ENCODE peak calls at places on chromosomes 11 and 22, in eight cellular contexts. One of them, this sample, is unnamed.

GRCh38 chr22:20093437-20093836 is 13.4 kb downstream of the DGCR8 start:
- DNase-seq in CD4-positive, alpha-beta T cell: no peak
- DNase-seq in epithelial cell of esophagus: no peak
- DNase-seq in cardiac muscle cell: no peak
- DNase-seq in lung: no peak
- DNase-seq in adrenal gland: no peak
- DNase-seq in tibial nerve: no peak
- DNase-seq in HCT116: no peak
- DNase-seq in this sample: no peak

GRCh38 chr11:2513441-2513840 is 68.6 kb downstream of the KCNQ1 start:
- DNase-seq in lung: peak
- DNase-seq in tibial nerve: no peak
- DNase-seq in CD4-positive, alpha-beta T cell: no peak
- DNase-seq in epithelial cell of esophagus: no peak
- DNase-seq in adrenal gland: peak
- DNase-seq in cardiac muscle cell: no peak
- DNase-seq in HCT116: no peak
- DNase-seq in this sample: no peak

GRCh38 chr11:36385121-36385530 is 89.0 kb downstream of the PRR5L start:
- DNase-seq in epithelial cell of esophagus: peak
- DNase-seq in tibial nerve: no peak
- DNase-seq in cardiac muscle cell: no peak
- DNase-seq in CD4-positive, alpha-beta T cell: no peak
- DNase-seq in adrenal gland: no peak
- DNase-seq in lung: no peak
- DNase-seq in HCT116: no peak
- DNase-seq in this sample: peak

GRCh38 chr22:42324566-42324965 is 54.1 kb upstream of the TCF20 start:
- DNase-seq in lung: no peak
- DNase-seq in cardiac muscle cell: no peak
- DNase-seq in tibial nerve: no peak
- DNase-seq in CD4-positive, alpha-beta T cell: no peak
- DNase-seq in HCT116: no peak
- DNase-seq in adrenal gland: no peak
- DNase-seq in epithelial cell of esophagus: no peak
- DNase-seq in this sample: no peak

GRCh38 chr11:83092488-83093384 is 21.0 kb upstream of the RAB30 start:
- DNase-seq in lung: no peak
- DNase-seq in adrenal gland: peak
- DNase-seq in HCT116: peak
- DNase-seq in CD4-positive, alpha-beta T cell: no peak
- DNase-seq in cardiac muscle cell: no peak
- DNase-seq in tibial nerve: no peak
- DNase-seq in epithelial cell of esophagus: peak
- DNase-seq in this sample: no peak

GRCh38 chr11:134407923-134408322 is 4.1 kb downstream of the B3GAT1 start:
- DNase-seq in HCT116: no peak
- DNase-seq in CD4-positive, alpha-beta T cell: no peak
- DNase-seq in tibial nerve: no peak
- DNase-seq in adrenal gland: no peak
- DNase-seq in cardiac muscle cell: no peak
- DNase-seq in epithelial cell of esophagus: no peak
- DNase-seq in lung: no peak
- DNase-seq in this sample: no peak

GRCh38 chr11:15278129-15278528 is 163.4 kb downstream of the INSC start:
- DNase-seq in adrenal gland: no peak
- DNase-seq in lung: no peak
- DNase-seq in cardiac muscle cell: no peak
- DNase-seq in epithelial cell of esophagus: no peak
- DNase-seq in HCT116: no peak
- DNase-seq in CD4-positive, alpha-beta T cell: no peak
- DNase-seq in tibial nerve: no peak
- DNase-seq in this sample: no peak

GRCh38 chr11:85758026-85758425 is 52.9 kb downstream of the SYTL2 start:
- DNase-seq in epithelial cell of esophagus: no peak
- DNase-seq in adrenal gland: no peak
- DNase-seq in cardiac muscle cell: no peak
- DNase-seq in HCT116: no peak
- DNase-seq in tibial nerve: no peak
- DNase-seq in lung: no peak
- DNase-seq in CD4-positive, alpha-beta T cell: no peak
- DNase-seq in this sample: no peak

GRCh38 chr11:127474735-127475134 is 474.2 kb upstream of the KIRREL3 start:
- DNase-seq in adrenal gland: no peak
- DNase-seq in CD4-positive, alpha-beta T cell: no peak
- DNase-seq in tibial nerve: no peak
- DNase-seq in epithelial cell of esophagus: no peak
- DNase-seq in lung: no peak
- DNase-seq in cardiac muscle cell: no peak
- DNase-seq in HCT116: no peak
- DNase-seq in this sample: no peak

GRCh38 chr11:127470485-127470884 is 469.9 kb upstream of the KIRREL3 start:
- DNase-seq in adrenal gland: no peak
- DNase-seq in tibial nerve: no peak
- DNase-seq in cardiac muscle cell: peak
- DNase-seq in CD4-positive, alpha-beta T cell: no peak
- DNase-seq in lung: no peak
- DNase-seq in epithelial cell of esophagus: no peak
- DNase-seq in HCT116: no peak
- DNase-seq in this sample: no peak

DNA sequence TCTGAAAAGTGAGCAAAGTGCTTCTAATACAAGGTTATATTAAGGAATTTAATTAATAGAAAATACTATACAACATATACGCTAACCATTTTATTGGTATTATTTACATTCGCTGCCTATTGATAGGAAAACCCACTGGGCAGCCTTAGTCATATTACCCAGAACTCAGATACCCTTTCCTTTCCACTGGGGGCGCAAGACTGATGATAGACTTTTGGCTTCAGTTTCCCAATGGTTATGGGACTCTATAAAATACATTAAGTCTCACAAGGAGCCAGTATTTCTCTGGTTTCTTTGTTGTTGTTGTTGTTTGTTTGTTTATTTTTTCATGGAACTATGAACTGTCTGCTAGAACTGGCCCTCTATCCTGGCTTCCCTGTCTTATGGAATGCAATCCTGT is 471.1 kb upstream of the KIRREL3 start:
- DNase-seq in lung: no peak
- DNase-seq in tibial nerve: no peak
- DNase-seq in cardiac muscle cell: no peak
- DNase-seq in epithelial cell of esophagus: no peak
- DNase-seq in HCT116: no peak
- DNase-seq in CD4-positive, alpha-beta T cell: no peak
- DNase-seq in adrenal gland: no peak
- DNase-seq in this sample: no peak
- TF ChIP-seq CTCF in lung: no peak
- TF ChIP-seq CTCF in tibial nerve: no peak
- TF ChIP-seq CTCF in cardiac muscle cell: no peak
- TF ChIP-seq CTCF in epithelial cell of esophagus: no peak
- TF ChIP-seq CTCF in HCT116: no peak
- TF ChIP-seq CTCF in CD4-positive, alpha-beta T cell: no peak
- TF ChIP-seq CTCF in adrenal gland: no peak
- TF ChIP-seq CTCF in this sample: no peak

DNA sequence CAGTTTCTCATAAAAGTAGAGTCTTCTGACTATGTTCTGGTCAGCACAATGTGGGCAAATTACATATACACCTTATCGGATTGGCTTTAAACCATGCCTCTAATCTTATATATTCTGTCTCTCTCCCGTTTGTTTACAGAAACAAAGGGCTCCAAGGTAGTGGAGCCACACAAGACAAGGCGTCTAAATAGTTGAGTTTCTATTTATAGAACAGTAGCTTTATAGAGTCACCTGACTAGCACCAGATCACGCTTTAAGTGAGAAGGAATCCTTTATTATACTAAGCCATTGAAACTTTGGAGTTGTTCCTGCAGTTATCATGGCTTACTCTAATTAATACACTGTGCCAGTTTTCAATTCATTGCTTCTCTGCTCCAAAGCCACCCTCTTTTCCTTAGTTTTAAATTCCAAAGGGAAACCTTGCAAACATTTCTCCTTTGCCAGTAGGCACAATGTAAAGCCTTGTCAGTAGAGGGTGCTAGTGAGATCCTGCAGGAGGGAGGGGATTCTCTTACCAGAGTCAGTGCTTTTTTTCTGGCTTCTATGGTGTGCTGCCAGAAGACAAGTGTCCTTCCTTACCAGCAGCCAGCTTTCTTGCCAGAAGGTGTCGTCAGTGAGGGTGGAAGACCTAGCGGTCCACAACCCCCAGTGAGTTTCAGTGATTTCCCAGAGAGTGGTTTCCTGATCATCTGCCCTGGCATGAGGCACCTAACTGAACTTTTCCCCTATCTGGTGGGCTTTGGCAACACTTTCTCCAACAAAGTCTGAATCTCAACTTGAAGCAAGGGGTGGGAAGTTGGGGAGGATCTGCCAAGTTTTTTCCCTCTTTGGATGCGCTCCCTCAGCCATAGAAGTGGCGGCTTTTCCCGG is 71.7 kb downstream of the RAB38 start:
- DNase-seq in cardiac muscle cell: peak
- DNase-seq in CD4-positive, alpha-beta T cell: no peak
- DNase-seq in tibial nerve: no peak
- DNase-seq in lung: peak
- DNase-seq in HCT116: peak
- DNase-seq in epithelial cell of esophagus: peak
- DNase-seq in adrenal gland: peak
- DNase-seq in this sample: no peak
- TF ChIP-seq CTCF in cardiac muscle cell: peak
- TF ChIP-seq CTCF in CD4-positive, alpha-beta T cell: peak
- TF ChIP-seq CTCF in tibial nerve: peak
- TF ChIP-seq CTCF in lung: no peak
- TF ChIP-seq CTCF in HCT116: peak
- TF ChIP-seq CTCF in epithelial cell of esophagus: peak
- TF ChIP-seq CTCF in adrenal gland: peak
- TF ChIP-seq CTCF in this sample: peak

DNA sequence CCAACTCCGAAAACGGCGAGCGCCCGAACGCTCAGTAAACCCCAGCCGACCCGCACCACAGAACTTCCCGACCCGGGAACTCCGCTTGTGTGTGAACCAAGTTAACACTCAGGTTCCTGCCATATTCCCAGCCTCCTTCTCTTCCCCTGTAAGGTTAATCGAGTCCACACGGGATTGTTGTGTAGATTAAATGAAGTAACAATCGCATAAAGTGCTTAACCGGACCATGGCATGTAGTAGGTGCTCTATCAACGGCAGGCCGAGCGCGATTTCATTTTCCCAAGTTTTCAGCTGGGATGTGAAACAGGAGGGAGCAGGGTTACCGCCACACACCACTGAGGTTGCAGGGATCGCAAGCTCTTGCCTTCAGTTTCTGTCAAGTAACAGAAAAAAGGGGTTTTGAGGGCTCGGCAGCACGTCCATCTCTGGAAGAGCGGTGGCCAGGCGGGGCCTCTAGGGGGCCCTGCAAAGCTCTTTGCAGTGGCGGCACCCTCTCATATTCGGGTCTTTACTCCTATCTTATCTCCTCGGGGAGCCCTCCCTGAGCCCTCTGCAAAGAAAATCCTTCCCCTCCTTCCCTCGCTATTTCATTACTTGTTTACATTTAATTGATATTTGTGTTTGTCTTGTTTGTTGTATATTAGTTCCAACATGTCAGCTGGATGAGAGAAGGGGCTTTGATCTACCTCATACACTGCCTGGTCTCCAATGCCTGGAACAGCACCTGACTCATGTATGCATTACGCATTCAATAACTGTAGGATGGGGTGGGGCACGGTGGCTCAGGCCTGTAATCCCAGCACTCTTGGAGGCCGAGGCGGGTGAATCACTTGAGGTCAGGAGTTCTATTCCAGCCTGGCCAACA is 792 bp upstream of the PLEKHA7 start:
- DNase-seq in cardiac muscle cell: peak
- DNase-seq in tibial nerve: no peak
- DNase-seq in CD4-positive, alpha-beta T cell: no peak
- DNase-seq in HCT116: peak
- DNase-seq in lung: no peak
- DNase-seq in epithelial cell of esophagus: peak
- DNase-seq in adrenal gland: no peak
- DNase-seq in this sample: no peak
- TF ChIP-seq CTCF in cardiac muscle cell: peak
- TF ChIP-seq CTCF in tibial nerve: peak
- TF ChIP-seq CTCF in CD4-positive, alpha-beta T cell: peak
- TF ChIP-seq CTCF in HCT116: peak
- TF ChIP-seq CTCF in lung: no peak
- TF ChIP-seq CTCF in epithelial cell of esophagus: peak
- TF ChIP-seq CTCF in adrenal gland: no peak
- TF ChIP-seq CTCF in this sample: peak

DNA sequence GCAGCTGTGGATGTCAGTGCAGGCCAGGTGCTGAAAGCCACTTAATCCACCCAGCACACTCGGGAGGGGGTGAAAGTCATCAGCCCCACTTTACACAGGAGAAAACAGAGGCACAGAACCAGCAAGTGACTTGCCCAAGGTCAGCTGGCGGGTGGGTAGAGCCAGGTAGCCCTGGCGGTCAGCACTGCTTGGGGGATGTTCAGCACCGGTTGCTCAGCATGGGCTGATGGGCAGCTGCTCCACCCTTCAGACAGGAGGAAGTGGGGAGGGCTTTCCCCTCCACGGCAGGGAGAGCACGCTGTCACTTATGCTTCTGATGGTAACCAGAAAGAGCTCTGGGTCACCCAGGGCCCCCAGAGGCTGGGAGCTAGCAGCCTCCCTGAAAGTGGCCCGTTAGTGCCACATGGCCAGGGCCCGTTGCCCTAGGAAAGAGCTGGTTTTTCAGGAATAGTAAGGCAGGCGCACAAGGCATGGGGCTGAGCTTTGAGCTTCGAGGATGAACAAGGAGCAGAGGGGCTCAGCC is 417.9 kb downstream of the CTTN start:
- DNase-seq in tibial nerve: no peak
- DNase-seq in HCT116: no peak
- DNase-seq in cardiac muscle cell: peak
- DNase-seq in CD4-positive, alpha-beta T cell: no peak
- DNase-seq in adrenal gland: no peak
- DNase-seq in lung: no peak
- DNase-seq in epithelial cell of esophagus: no peak
- DNase-seq in this sample: no peak
- TF ChIP-seq CTCF in tibial nerve: no peak
- TF ChIP-seq CTCF in HCT116: no peak
- TF ChIP-seq CTCF in cardiac muscle cell: no peak
- TF ChIP-seq CTCF in CD4-positive, alpha-beta T cell: no peak
- TF ChIP-seq CTCF in adrenal gland: no peak
- TF ChIP-seq CTCF in lung: no peak
- TF ChIP-seq CTCF in epithelial cell of esophagus: no peak
- TF ChIP-seq CTCF in this sample: no peak

DNA sequence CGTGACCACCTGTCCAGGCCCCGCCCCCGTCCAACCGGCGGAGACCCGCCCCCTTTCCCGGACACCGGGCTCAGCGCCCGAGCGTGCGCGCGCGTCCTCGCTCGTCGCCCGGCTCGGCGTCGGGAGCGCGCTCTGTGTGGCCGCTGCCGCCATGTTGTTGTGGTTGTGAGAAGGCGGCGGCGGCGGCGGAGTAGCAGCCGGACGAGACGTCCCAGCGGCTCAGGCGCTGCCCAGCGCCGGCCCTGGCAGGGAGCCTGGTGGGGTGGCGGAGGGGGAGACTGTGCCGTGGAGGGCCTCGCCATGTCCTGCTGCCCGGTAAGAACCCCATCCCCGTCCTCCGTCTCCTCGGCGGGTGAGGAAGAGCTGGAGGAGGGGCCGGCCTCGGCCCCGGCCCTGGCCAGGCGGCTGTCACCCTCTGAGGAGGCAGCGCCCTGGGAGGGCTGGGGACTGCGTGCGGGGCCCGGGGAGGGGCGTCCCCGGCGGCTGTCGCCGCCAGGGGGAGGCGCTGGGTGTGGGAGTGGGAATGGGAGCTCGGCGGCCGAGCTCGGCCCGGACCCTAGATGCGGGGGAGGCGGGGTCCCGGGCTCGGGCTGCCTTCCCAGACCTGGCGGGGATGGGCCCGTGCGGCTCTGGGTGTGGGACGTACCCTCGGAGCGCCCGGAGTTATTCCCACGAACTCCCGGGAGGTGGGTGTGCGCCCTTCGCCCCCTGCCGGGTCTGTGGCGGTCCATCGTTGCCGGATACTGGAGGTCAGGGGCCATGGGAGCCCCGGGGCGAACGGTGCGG is at the start of gene MTMR3:
- DNase-seq in epithelial cell of esophagus: peak
- DNase-seq in CD4-positive, alpha-beta T cell: peak
- DNase-seq in lung: peak
- DNase-seq in cardiac muscle cell: peak
- DNase-seq in HCT116: peak
- DNase-seq in tibial nerve: peak
- DNase-seq in adrenal gland: peak
- DNase-seq in this sample: no peak
- TF ChIP-seq CTCF in epithelial cell of esophagus: peak
- TF ChIP-seq CTCF in CD4-positive, alpha-beta T cell: peak
- TF ChIP-seq CTCF in lung: no peak
- TF ChIP-seq CTCF in cardiac muscle cell: peak
- TF ChIP-seq CTCF in HCT116: peak
- TF ChIP-seq CTCF in tibial nerve: peak
- TF ChIP-seq CTCF in adrenal gland: peak
- TF ChIP-seq CTCF in this sample: peak

This sample was measured in AG09319.